ENCODE peak calls at places on chromosome 15, in four cellular contexts. G is GM12878, R is IMR-90, K is K562. V is an unnamed sample.

GRCh38 chr15:49026700-49027099 is 19.5 kb downstream of the SECISBP2L start:
- DNase-seq in G (no peak), R (no peak), K (no peak), V (no peak)

GRCh38 chr15:56320861-56321260 is 44.4 kb upstream of the TEX9 start:
- DNase-seq in G (no peak), R (no peak), K (no peak), V (no peak)

GRCh38 chr15:57436961-57437360 is 60.7 kb downstream of the CGNL1 start:
- DNase-seq in G (no peak), R (no peak), K (no peak), V (no peak)

GRCh38 chr15:99224815-99225214 is 24.6 kb downstream of the TTC23 start:
- DNase-seq in G (no peak), R (no peak), K (no peak), V (no peak)

GRCh38 chr15:34621675-34622074 is 38.2 kb upstream of the GOLGA8B start:
- DNase-seq in G (no peak), R (peak), K (peak), V (peak)

GRCh38 chr15:34304613-34305012 is 33.0 kb downstream of the SLC12A6 start:
- DNase-seq in G (no peak), R (peak), K (no peak), V (peak)

GRCh38 chr15:62052714-62053113 is 7.5 kb downstream of the VPS13C start:
- DNase-seq in G (no peak), R (no peak), K (no peak), V (no peak)

GRCh38 chr15:68550498-68551295 is 28.1 kb upstream of the CORO2B start:
- DNase-seq in G (no peak), R (peak), K (peak), V (peak)

GRCh38 chr15:101424984-101425383 is 64.5 kb downstream of the PCSK6 start:
- DNase-seq in G (no peak), R (no peak), K (no peak), V (no peak)

GRCh38 chr15:99320374-99321215 is 69.3 kb downstream of the LRRC28 start:
- DNase-seq in G (no peak), R (no peak), K (no peak), V (no peak)

GRCh38 chr15:25251700-25252390 is 187.0 kb downstream of the UBE3A start:
- DNase-seq in G (no peak), R (no peak), K (no peak), V (no peak)

DNA sequence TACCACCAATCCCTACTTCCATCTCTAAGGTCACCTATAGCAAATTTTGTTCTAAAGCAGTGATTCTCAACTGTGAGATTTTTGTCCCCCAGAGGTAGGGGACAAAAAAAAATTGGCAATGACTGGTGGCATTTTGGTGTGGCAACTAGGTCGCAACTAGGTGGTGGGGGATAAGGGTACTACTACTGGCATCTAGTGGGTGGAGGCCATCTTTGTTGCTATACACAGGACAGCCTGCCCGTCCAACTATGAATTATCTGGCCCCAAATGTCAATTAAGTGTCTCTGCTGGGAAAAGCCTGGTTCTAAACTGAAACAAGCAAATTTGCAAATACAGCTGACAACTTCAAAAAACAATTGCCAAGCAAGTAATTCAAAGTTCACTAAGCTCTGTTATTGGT is 1.4 kb downstream of the MTMR10 start:
- DNase-seq in G (no peak), R (no peak), K (no peak), V (peak)
- H3K27ac ChIP-seq in G (no peak), R (no peak), K (no peak), V (peak)

DNA sequence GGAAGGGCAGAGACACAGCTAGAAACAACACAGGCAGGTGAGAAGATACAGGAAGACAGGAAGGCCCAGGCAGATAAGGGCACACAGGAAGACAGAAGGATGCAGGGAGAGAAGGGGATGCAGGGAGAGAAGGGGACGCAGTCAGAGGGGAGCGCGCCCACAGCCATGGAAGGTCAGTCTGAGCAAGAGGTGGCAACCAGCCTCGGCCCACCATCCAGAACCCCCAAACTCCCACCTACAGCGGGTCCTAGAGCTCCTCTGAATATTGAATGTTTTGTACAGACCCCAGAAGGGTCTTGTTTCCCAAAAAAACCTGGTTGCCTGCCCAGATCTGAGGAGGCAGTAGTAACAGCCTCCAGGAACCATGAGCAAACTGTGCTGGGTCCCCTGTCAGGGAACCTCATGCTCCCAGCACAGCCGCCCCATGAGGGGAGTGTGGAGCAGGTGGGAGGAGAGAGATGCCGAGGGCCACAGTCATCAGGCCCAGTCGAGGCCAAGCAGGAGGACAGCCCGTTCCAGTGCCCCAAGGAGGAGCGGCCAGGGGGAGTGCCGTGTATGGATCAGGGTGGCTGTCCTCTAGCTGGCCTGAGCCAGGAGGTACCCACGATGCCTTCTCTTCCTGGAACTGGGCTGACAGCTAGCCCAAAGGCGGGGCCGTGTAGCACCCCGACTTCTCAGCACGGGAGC is 27.6 kb upstream of the SLC28A1 start:
- DNase-seq in G (no peak), R (no peak), K (no peak), V (no peak)
- TF ChIP-seq FOS in G (no peak), R (no peak), K (no peak), V (no peak)

GRCh38 chr15:75109731-75110130 is 86.3 kb downstream of the PPCDC start:
- DNase-seq in G (no peak), R (no peak), K (no peak), V (no peak)

GRCh38 chr15:75107905-75108838 is 84.8 kb downstream of the PPCDC start:
- DNase-seq in G (peak), R (peak), K (no peak), V (peak)

GRCh38 chr15:75109021-75109690 is 85.8 kb downstream of the PPCDC start:
- DNase-seq in G (no peak), R (no peak), K (no peak), V (no peak)

GRCh38 chr15:75104804-75105557 is 81.6 kb downstream of the PPCDC start:
- DNase-seq in G (peak), R (peak), K (no peak), V (peak)

DNA sequence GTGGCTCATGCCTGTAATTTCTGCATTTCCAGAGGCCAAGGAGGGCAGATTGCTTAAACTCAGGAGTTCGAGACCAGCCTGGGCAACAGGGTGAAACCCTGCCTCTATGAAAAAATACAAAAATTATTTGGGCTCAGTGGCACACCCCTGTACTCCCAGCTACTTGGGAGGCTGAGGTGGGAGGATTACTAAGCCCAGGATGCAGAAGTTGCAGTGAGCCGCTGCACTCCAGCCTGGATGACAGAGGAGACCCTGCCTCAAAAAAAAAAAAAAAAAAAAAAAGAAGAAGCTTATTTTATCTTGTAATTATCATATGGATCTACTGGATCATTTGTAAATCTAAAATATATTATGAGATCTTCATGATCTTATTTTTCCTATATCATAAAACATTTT is 84.1 kb downstream of the PPCDC start:
- DNase-seq in G (no peak), R (no peak), K (no peak), V (no peak)
- H3K27ac ChIP-seq in G (peak), R (no peak), K (no peak), V (peak)

GRCh38 chr15:59456114-59456513 is 18.1 kb downstream of the FAM81A start:
- DNase-seq in G (no peak), R (no peak), K (no peak), V (no peak)
- TF ChIP-seq FOS in G (no peak), R (no peak), K (no peak), V (no peak)

GRCh38 chr15:85412956-85413854 is 32.8 kb downstream of the AKAP13 start:
- DNase-seq in G (peak), R (peak), K (no peak), V (peak)
- H3K27ac ChIP-seq in G (peak), R (no peak), K (no peak), V (peak)

DNA sequence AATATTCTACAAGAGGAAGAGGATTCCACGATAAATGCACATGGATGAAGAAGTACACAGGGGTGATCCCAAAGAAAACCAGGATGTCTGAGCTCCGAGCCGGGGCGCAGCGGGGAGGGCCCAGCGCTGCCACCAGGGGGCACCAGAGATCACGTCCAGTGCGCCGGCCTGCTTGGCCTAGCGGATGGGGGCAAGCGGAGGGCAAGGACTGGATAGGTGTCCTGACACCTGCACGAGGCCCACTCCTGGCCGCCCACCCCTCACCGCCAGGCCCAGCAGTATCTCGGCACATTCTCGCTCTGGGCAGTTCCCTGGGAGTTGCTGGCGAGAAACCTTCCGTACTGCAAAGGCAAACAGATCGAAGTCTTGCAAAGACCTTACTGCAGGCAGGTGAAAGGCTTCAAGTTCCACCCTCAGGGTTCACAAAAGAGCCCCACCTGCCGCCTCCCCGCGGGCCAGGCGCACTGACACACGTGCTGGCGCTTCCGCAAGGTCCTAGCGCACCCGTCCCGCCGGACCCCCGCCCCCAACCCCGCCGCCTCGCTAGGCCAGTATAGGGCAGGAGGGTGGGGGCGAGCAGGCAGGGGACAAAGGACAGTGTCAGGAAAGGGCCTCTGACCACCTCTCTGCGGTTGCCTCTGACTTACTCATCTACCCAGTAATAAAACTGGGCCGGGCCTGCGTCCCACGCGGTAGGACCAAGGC is 3.3 kb downstream of the ANKRD63 start:
- DNase-seq in G (no peak), R (no peak), K (peak), V (peak)
- TF ChIP-seq FOS in G (no peak), R (no peak), K (no peak), V (no peak)

GRCh38 chr15:66388057-66388363 is 1.3 kb downstream of the MAP2K1 start:
- DNase-seq in G (no peak), R (no peak), K (no peak), V (no peak)
- H3K27ac ChIP-seq in G (peak), R (peak), K (peak), V (peak)

GRCh38 chr15:63250312-63250965 is 27.0 kb upstream of the APH1B start:
- DNase-seq in G (no peak), R (peak), K (no peak), V (no peak)

GRCh38 chr15:63252292-63252691 is 25.1 kb upstream of the APH1B start:
- DNase-seq in G (no peak), R (no peak), K (no peak), V (no peak)

GRCh38 chr15:63255485-63255990 is 21.9 kb upstream of the APH1B start:
- DNase-seq in G (no peak), R (no peak), K (no peak), V (no peak)

GRCh38 chr15:63254991-63255390 is 22.4 kb upstream of the APH1B start:
- DNase-seq in G (no peak), R (no peak), K (no peak), V (no peak)

DNA sequence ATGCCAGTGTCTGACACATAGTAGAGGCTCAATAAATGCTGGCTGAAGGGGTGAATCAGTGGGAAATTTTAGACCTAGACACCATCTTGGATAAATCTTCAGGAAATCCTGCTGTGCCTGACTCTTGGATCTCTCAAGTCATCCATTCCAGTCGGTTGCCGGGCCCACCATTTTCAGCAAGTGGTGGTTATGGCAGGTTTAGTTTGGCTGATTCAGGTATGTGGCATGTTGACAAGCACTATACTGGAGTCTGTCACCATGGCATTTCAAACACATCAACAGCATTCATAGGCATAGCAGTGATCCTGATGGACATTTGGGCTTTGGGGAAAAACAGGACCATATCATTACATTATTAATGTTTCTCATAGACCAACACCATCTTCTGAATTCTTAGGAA is 25.7 kb upstream of the APH1B start:
- DNase-seq in G (no peak), R (no peak), K (no peak), V (no peak)
- TF ChIP-seq FOS in G (no peak), R (no peak), K (no peak), V (no peak)